ENCODE peak calls at places on chromosomes 13 and 19, in five cellular contexts. F is GM03348; R is activated T-helper 1 cell treated with anti-CD3 and anti-CD28 coated beads, Interleukin-12 subunit alpha, Interleukin-12 subunit beta, Interleukin-2, Interleukin-4 antibody, amounts not matched to agents 30 ng/mL and 10 ng/mL and 1 ng/mL, durations not matched to agents 14 hours and 24 hours and 36 hours; C is lung microvascular endothelial cell; K is GM23248. S is an unnamed sample.
A peak's percentile ranks its signal among the peaks of the same experiment; 100 is the strongest.

GRCh38 chr19:5192568-5192967 is 148.0 kb downstream of the PTPRS start:
- DNase-seq in C (no peak), K (no peak), R (no peak), F (no peak), S (no peak)

GRCh38 chr19:13018037-13018914 is 23.0 kb downstream of the NFIX start:
- DNase-seq in C (peak; percentile 42), R (no peak), F (peak; percentile 72), K (peak; percentile 77), S (no peak)

GRCh38 chr13:85806553-85807175 is 7.4 kb upstream of the SLITRK6 start:
- DNase-seq in C (peak; percentile 46), F (peak; percentile 43), K (peak; percentile 47), R (no peak), S (no peak)

GRCh38 chr19:49326165-49326704 is 1.2 kb upstream of the SLC6A16 start:
- DNase-seq in K (no peak), F (no peak), R (no peak), C (no peak), S (no peak)

GRCh38 chr19:31127132-31127967 is 221.9 kb downstream of the TSHZ3 start:
- DNase-seq in R (no peak), F (peak; percentile 90), K (peak; percentile 98), C (no peak), S (peak; percentile 8)

GRCh38 chr19:57192064-57192395 is 730 bp downstream of the ZNF264 start:
- DNase-seq in R (no peak), C (peak; percentile 5), K (peak; percentile 44), F (peak; percentile 27), S (no peak)

GRCh38 chr19:1459479-1459878 is 9.6 kb downstream of the APC2 start:
- DNase-seq in C (no peak), K (no peak), R (no peak), F (no peak), S (no peak)

GRCh38 chr19:1167687-1168561 is 6.1 kb downstream of the SBNO2 start:
- DNase-seq in R (no peak), K (no peak), F (no peak), C (no peak), S (no peak)

GRCh38 chr13:111304603-111305289 is 15.7 kb upstream of the TEX29 start:
- DNase-seq in R (no peak), F (no peak), K (no peak), C (no peak), S (no peak)

GRCh38 chr13:99436013-99436412 is 65.3 kb upstream of the TM9SF2 start:
- DNase-seq in C (no peak), K (no peak), R (no peak), F (no peak), S (no peak)

GRCh38 chr13:50685491-50685890 is 158.0 kb downstream of the DLEU7 start:
- DNase-seq in C (peak; percentile 90), K (peak; percentile 40), R (no peak), F (no peak), S (no peak)

GRCh38 chr13:50079278-50080157 is 64.3 kb downstream of the KCNRG start:
- DNase-seq in R (no peak), K (no peak), F (no peak), C (peak; percentile 14), S (no peak)

GRCh38 chr13:111912453-111912866 is 154.5 kb upstream of the SOX1 start:
- DNase-seq in K (no peak), C (no peak), F (no peak), R (no peak), S (no peak)

GRCh38 chr13:97307882-97308624 is 85.9 kb downstream of the MBNL2 start:
- DNase-seq in C (peak; percentile 64), K (peak; percentile 62), R (no peak), F (peak; percentile 67), S (peak; percentile 89)

GRCh38 chr13:88544836-88545235 is 873.7 kb downstream of the SLITRK5 start:
- DNase-seq in F (no peak), R (no peak), C (no peak), K (no peak), S (no peak)

GRCh38 chr19:2087621-2088100 is 8.5 kb downstream of the MOB3A start:
- DNase-seq in F (no peak), R (no peak), K (no peak), C (no peak), S (no peak)

GRCh38 chr19:17807731-17808316 is 12.9 kb downstream of the B3GNT3 start:
- DNase-seq in C (no peak), F (no peak), R (no peak), K (no peak), S (no peak)

GRCh38 chr13:78420814-78421213 is 182.5 kb downstream of the POU4F1 start:
- DNase-seq in R (no peak), C (no peak), K (no peak), F (no peak), S (no peak)

GRCh38 chr13:104937881-104938280 is 1597.6 kb downstream of the EFNB2 start:
- DNase-seq in F (no peak), C (no peak), R (no peak), K (no peak), S (no peak)

GRCh38 chr13:78618411-78618810 is 15.1 kb upstream of the POU4F1 start:
- DNase-seq in C (no peak), K (no peak), R (no peak), F (no peak), S (no peak)

GRCh38 chr13:60158321-60158801 is 5.4 kb downstream of the DIAPH3 start:
- DNase-seq in F (no peak), R (no peak), K (no peak), C (no peak), S (no peak)

GRCh38 chr19:18859676-18860301 is 28.0 kb downstream of the UPF1 start:
- DNase-seq in F (no peak), K (no peak), C (peak; percentile 83), R (no peak), S (no peak)

GRCh38 chr13:97367427-97367826 is 66.5 kb upstream of the RAP2A start:
- DNase-seq in K (peak; percentile 86), R (no peak), F (peak; percentile 59), C (no peak), S (no peak)

GRCh38 chr13:50894042-50894441 is 15.5 kb upstream of the RNASEH2B start:
- DNase-seq in F (no peak), C (no peak), K (no peak), R (no peak), S (no peak)

GRCh38 chr13:39417643-39418042 is 185.3 kb downstream of the LHFPL6 start:
- DNase-seq in F (peak; percentile 24), R (no peak), C (peak; percentile 52), K (peak; percentile 63), S (no peak)

GRCh38 chr13:75312884-75313520 is 169.0 kb downstream of the TBC1D4 start:
- DNase-seq in K (no peak), F (no peak), C (no peak), R (peak; percentile 31), S (no peak)

GRCh38 chr19:47390533-47391488 is 28.5 kb downstream of the MEIS3 start:
- DNase-seq in C (no peak), R (no peak), F (no peak), K (peak; percentile 12), S (no peak)

GRCh38 chr13:75329097-75329496 is 152.9 kb downstream of the TBC1D4 start:
- DNase-seq in R (no peak), F (no peak), C (no peak), K (no peak), S (no peak)

GRCh38 chr13:71018544-71018943 is 848.5 kb downstream of the DACH1 start:
- DNase-seq in C (no peak), R (no peak), K (no peak), F (no peak), S (no peak)

GRCh38 chr13:28478127-28478526 is 16.8 kb downstream of the FLT1 start:
- DNase-seq in F (no peak), K (peak; percentile 74), R (no peak), C (no peak), S (no peak)

GRCh38 chr19:16585808-16586476 is 13.7 kb upstream of the SLC35E1 start:
- DNase-seq in R (peak; percentile 36), C (no peak), F (no peak), K (no peak), S (no peak)

S was measured in GOT3.